ENCODE peak calls at places on chromosomes 4 and X, in five cellular contexts. Z is activated CD8-positive, alpha-beta memory T cell treated with anti-CD3 and anti-CD28 coated beads for 1 hour; W is stimulated activated CD4-positive, alpha-beta T cell treated with anti-CD3 and anti-CD28 coated beads, Interleukin-15, amount 100 ng/mL, for 24 hours; M is PC-3; P is Calu3. X is an unnamed sample.

GRCh38 chr4:62510228-62510627 is 1310.1 kb downstream of the ADGRL3 start:
- DNase-seq in W (no peak), M (no peak), P (no peak), Z (no peak), X (no peak)

GRCh38 chr4:155809835-155810234 is 51.0 kb downstream of the GUCY1B1 start:
- DNase-seq in Z (no peak), W (peak; percentile 7), M (peak; percentile 87), P (peak; percentile 7), X (no peak)

GRCh38 chrX:10769696-10770619 is 149.6 kb upstream of the MID1 start:
- DNase-seq in M (no peak), W (no peak), P (peak; percentile 3), Z (no peak), X (no peak)

GRCh38 chr4:173461170-173461569 is 62.3 kb upstream of the SCRG1 start:
- DNase-seq in W (no peak), Z (no peak), P (no peak), M (peak; percentile 62), X (no peak)

GRCh38 chr4:81504685-81505598 is 33.2 kb upstream of the RASGEF1B start:
- DNase-seq in W (peak; percentile 76), M (no peak), P (no peak), Z (peak; percentile 40), X (no peak)

GRCh38 chr4:81473086-81473396 is 1.3 kb upstream of the RASGEF1B start:
- DNase-seq in Z (no peak), W (no peak), P (no peak), M (no peak), X (no peak)

GRCh38 chrX:22351966-22352365 is 79.3 kb downstream of the CBLL2 start:
- DNase-seq in M (peak; percentile 53), P (no peak), Z (no peak), W (no peak), X (no peak)

GRCh38 chrX:65688403-65688881 is 21.0 kb downstream of the MSN start:
- DNase-seq in W (no peak), Z (no peak), P (no peak), M (no peak), X (no peak)

GRCh38 chr4:1347410-1347864 is 429 bp downstream of the UVSSA start:
- DNase-seq in Z (no peak), P (peak; percentile 63), M (peak; percentile 55), W (peak; percentile 70), X (no peak)

GRCh38 chr4:151541438-151542071 is 132.6 kb downstream of the FHIP1A start:
- DNase-seq in M (peak; percentile 82), Z (no peak), W (no peak), P (no peak), X (no peak)

GRCh38 chr4:176499518-176499917 is 179.8 kb downstream of the SPCS3 start:
- DNase-seq in P (no peak), M (peak; percentile 92), Z (no peak), W (no peak), X (peak; percentile 7)

GRCh38 chr4:4640692-4641091 is 98.8 kb upstream of the STX18 start:
- DNase-seq in Z (no peak), M (no peak), P (no peak), W (no peak), X (no peak)

GRCh38 chr4:152415980-152416379 is 119.9 kb downstream of the FBXW7 start:
- DNase-seq in P (no peak), M (peak; percentile 40), Z (no peak), W (no peak), X (peak; percentile 10)